ENCODE peak calls at places on chromosomes 5 and 9, in five cellular contexts. W is psoas muscle; S is CD8-positive, alpha-beta memory T cell; T is uterus; C is kidney. N is an unnamed sample. For H3K4me1, the result is how much of the 10 kb centered on the place peaks cover.

GRCh38 chr9:104903609-104904008 is 24.3 kb downstream of the ABCA1 start:
- DNase-seq in T (no peak), C (no peak), S (no peak), W (no peak), N (no peak)

GRCh38 chr5:116576043-116576713 is 1.6 kb upstream of the SEMA6A start:
- DNase-seq in W (peak), T (peak), S (no peak), C (peak), N (peak)

GRCh38 chr5:84016090-84016489 is 295.4 kb upstream of the HAPLN1 start:
- DNase-seq in S (no peak), C (no peak), W (no peak), T (no peak), N (no peak)

GRCh38 chr5:148849461-148849860 is 23.1 kb downstream of the ADRB2 start:
- DNase-seq in S (no peak), W (no peak), C (no peak), T (no peak), N (no peak)

GRCh38 chr5:111551569-111552275 is 39.4 kb upstream of the STARD4 start:
- DNase-seq in T (no peak), W (no peak), S (no peak), C (no peak), N (no peak)

GRCh38 chr9:13354733-13355132 is 75.2 kb upstream of the MPDZ start:
- DNase-seq in W (no peak), S (no peak), C (no peak), T (no peak), N (no peak)

GRCh38 chr9:438066-438465 is 223.4 kb downstream of the DOCK8 start:
- DNase-seq in S (no peak), C (no peak), T (no peak), W (no peak), N (no peak)

GRCh38 chr9:36762958-36763357 is 190.3 kb downstream of the MELK start:
- DNase-seq in S (no peak), T (no peak), W (no peak), C (no peak), N (no peak)

GRCh38 chr5:110625376-110625999 is 101.0 kb downstream of the TMEM232 start:
- DNase-seq in S (peak), C (no peak), W (no peak), T (no peak), N (no peak)

GRCh38 chr9:116250881-116251280 is 97.3 kb downstream of the PAPPA start:
- DNase-seq in C (no peak), W (no peak), T (no peak), S (no peak), N (no peak)

GRCh38 chr5:169149317-169149716 is 151.6 kb downstream of the SLIT3 start:
- DNase-seq in W (no peak), S (no peak), T (no peak), C (no peak), N (no peak)

GRCh38 chr5:82849885-82850284 is 227.3 kb downstream of the TMEM167A start:
- DNase-seq in S (no peak), T (no peak), C (no peak), W (no peak), N (no peak)

GRCh38 chr5:65774346-65774745 is 52.3 kb downstream of the NLN start:
- DNase-seq in C (no peak), W (no peak), S (no peak), T (no peak), N (no peak)

GRCh38 chr9:27473135-27473534 is 51.0 kb upstream of the IFNK start:
- DNase-seq in W (peak), C (peak), S (no peak), T (peak), N (no peak)

GRCh38 chr5:65094279-65094678 is 325.5 kb downstream of the CWC27 start:
- DNase-seq in W (no peak), T (no peak), C (no peak), S (no peak), N (no peak)

GRCh38 chr9:21747171-21747570 is 55.3 kb upstream of the MTAP start:
- DNase-seq in C (no peak), S (no peak), T (no peak), W (no peak), N (no peak)

GRCh38 chr5:96090205-96090604 is 128.6 kb upstream of the ELL2 start:
- DNase-seq in T (no peak), W (no peak), C (no peak), S (no peak), N (no peak)

GRCh38 chr9:93681316-93682154 is 105.2 kb downstream of the PHF2 start:
- DNase-seq in T (peak), S (no peak), C (peak), W (peak), N (peak)

GRCh38 chr9:120873512-120873911 is 3.5 kb downstream of the PHF19 start:
- DNase-seq in S (no peak), C (peak), W (no peak), T (no peak), N (no peak)

GRCh38 chr5:135944967-135945560 is 9.7 kb downstream of the LECT2 start:
- DNase-seq in S (no peak), C (no peak), T (peak), W (no peak), N (peak)

GRCh38 chr9:104279535-104280215 is 185.6 kb downstream of the SMC2 start:
- DNase-seq in S (no peak), W (no peak), T (no peak), C (no peak), N (no peak)

GRCh38 chr5:141604318-141604717 is 14.5 kb downstream of the DIAPH1 start:
- DNase-seq in W (peak), S (peak), C (no peak), T (peak), N (peak)

GRCh38 chr5:133409210-133409674 is 203.1 kb downstream of the FSTL4 start:
- DNase-seq in C (no peak), T (no peak), W (no peak), S (no peak), N (no peak)

GRCh38 chr9:114051281-114051680 is 26.8 kb downstream of the AMBP start:
- DNase-seq in S (no peak), W (no peak), T (peak), C (no peak), N (no peak)

GRCh38 chr5:130652178-130652577 is 512.9 kb downstream of the HINT1 start:
- DNase-seq in C (no peak), W (no peak), S (no peak), T (no peak), N (no peak)

GRCh38 chr5:169637085-169637855 is at the start of gene DOCK2:
- DNase-seq in W (peak), T (no peak), S (peak), C (peak), N (peak)

GRCh38 chr9:99845063-99845462 is 23.4 kb downstream of the NR4A3 start:
- DNase-seq in C (no peak), W (no peak), T (no peak), S (no peak), N (no peak)

GRCh38 chr5:69509212-69509611 is 16.6 kb downstream of the OCLN start:
- DNase-seq in T (no peak), S (no peak), W (no peak), C (no peak), N (no peak)

GRCh38 chr5:56760723-56761122 is 54.6 kb upstream of the MAP3K1 start:
- DNase-seq in C (no peak), S (no peak), T (no peak), W (no peak), N (no peak)

GRCh38 chr5:56759521-56759920 is 55.8 kb upstream of the MAP3K1 start:
- DNase-seq in W (no peak), S (no peak), T (no peak), C (no peak), N (peak)

GRCh38 chr5:56763711-56764466 is 51.5 kb upstream of the MAP3K1 start:
- DNase-seq in C (peak), T (no peak), W (no peak), S (no peak), N (no peak)

GRCh38 chr5:56763182-56763581 is 52.2 kb upstream of the MAP3K1 start:
- DNase-seq in T (no peak), W (no peak), C (no peak), S (no peak), N (no peak)

GRCh38 chr5:56761486-56761885 is 53.9 kb upstream of the MAP3K1 start:
- DNase-seq in T (no peak), C (no peak), S (no peak), W (no peak), N (no peak)
- H3K27ac ChIP-seq in T (no peak), C (no peak), S (no peak), W (no peak), N (no peak)

GRCh38 chr5:27911216-27911615 is 872.8 kb upstream of the CDH9 start:
- DNase-seq in T (no peak), W (no peak), S (no peak), C (no peak), N (no peak)
- H3K4me1 ChIP-seq in T (under half), W (under half), S (under half), C (under half), N (under half)

DNA sequence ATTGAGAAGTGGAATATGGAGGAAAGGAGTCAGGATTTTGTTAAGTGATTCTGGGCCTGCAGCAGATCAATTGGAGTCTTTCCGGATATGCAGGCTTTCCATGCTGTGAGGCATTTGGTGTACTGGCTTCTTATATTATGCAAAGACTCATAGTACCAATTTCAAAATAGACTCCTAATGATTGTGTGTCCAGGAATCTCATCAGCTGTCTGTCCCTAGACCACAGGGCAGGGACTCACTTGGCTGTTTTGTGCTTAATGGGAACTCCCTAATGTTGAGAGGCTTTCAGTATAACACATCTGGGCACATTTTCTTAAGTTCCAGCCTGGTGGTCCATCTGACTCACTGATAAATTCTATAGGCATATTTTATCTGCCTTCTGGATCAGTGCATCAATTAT is 180.1 kb upstream of the KLF9 start:
- DNase-seq in S (no peak), W (no peak), C (no peak), T (no peak), N (no peak)
- H3K27ac ChIP-seq in S (no peak), W (no peak), C (no peak), T (peak), N (peak)

GRCh38 chr5:10471672-10472071 is 30.0 kb downstream of the ROPN1L start:
- DNase-seq in W (no peak), T (no peak), S (no peak), C (no peak), N (no peak)
- H3K4me1 ChIP-seq in W (under half), T (under half), S (under half), C (under half), N (under half)

GRCh38 chr9:123380852-123381705 is 25.1 kb downstream of the CRB2 start:
- DNase-seq in C (no peak), S (no peak), W (no peak), T (no peak), N (no peak)

GRCh38 chr9:123387686-123388085 is 31.7 kb downstream of the CRB2 start:
- DNase-seq in C (no peak), T (no peak), S (no peak), W (no peak), N (no peak)

GRCh38 chr9:123382659-123383511 is 26.9 kb downstream of the CRB2 start:
- DNase-seq in W (no peak), S (no peak), C (no peak), T (no peak), N (no peak)

GRCh38 chr9:123378956-123379660 is 23.1 kb downstream of the CRB2 start:
- DNase-seq in S (no peak), W (no peak), T (no peak), C (no peak), N (no peak)

DNA sequence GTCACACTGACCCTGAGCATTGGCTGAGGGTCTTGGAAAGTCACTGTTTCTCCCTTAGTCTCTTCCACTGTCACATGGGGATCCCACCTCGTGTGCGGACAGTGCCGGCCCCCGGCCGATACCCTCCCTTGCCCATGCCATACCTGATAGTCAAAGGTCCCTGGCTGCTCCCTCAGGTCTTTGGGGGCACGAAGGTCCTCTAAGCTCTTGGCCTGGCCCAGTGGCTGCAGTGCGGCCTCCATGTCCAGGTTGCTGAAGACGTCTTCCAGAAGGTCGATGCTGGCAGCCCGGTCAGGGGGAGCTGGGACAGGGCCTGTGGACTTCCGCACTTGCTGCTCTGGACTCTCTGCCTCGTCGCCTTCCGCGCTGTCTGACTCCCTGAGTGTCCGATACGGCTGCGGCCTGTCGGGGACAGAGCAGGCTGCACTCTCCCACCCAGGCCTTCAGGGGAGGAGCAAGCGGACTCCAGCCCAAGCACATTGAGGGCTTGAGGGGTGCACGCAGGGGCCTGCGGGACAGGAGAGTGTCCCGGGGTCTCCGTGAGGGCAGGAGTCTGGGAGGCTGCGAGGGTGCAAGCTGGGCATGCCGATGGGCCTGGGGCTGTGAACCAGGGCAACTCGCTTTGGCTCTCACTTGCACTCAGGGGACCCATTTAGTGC is 27.6 kb downstream of the CRB2 start:
- DNase-seq in C (no peak), S (no peak), T (no peak), W (no peak), N (no peak)
- H3K27ac ChIP-seq in C (no peak), S (no peak), T (no peak), W (no peak), N (no peak)

DNA sequence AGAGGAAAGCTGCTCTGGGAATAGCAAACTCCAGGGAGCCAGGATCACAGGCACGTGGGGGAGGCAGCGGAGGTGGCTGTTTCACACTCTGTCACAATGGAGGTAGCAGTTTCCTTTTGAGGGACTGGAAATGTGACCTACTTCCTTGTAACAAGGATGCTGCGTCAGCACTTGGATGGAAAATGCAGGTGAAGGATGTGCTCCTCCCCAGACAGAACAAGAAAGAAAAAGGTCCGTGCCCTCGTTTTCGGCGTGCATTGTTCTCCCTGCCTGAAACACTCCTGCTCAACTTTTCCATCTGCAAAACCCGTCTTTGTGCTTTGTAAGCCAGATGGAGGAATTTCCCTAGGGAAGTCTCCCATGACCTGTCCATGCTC is 55.1 kb upstream of the SH3PXD2B start:
- DNase-seq in T (peak), W (no peak), C (no peak), S (no peak), N (no peak)
- H3K4me1 ChIP-seq in T (under half), W (under half), C (under half), S (under half), N (under half)

GRCh38 chr5:24906689-24907088 is 261.9 kb upstream of the CDH10 start:
- DNase-seq in W (no peak), T (no peak), S (no peak), C (no peak), N (no peak)

GRCh38 chr5:24905123-24905522 is 260.3 kb upstream of the CDH10 start:
- DNase-seq in S (no peak), W (no peak), T (no peak), C (no peak), N (no peak)

DNA sequence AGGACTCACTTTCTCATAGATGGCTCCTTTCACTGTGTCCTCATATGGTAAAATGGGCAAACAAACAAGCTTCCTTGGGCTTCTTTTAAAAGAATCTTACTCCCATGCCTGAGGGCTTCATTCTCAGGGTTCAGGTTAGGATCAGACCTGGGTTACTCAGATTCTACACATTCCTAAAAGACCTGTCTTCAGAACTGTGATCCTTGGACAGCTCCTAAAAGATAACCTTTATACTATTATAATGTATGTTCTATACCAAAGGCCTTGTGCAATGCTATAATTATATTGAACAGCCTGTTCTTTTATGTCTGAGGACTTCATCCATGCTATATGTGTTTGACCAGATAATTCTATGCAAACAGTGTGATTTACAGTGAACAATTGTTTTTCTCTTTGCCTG is 264.4 kb upstream of the CDH10 start:
- DNase-seq in C (no peak), T (no peak), W (no peak), S (no peak), N (no peak)
- H3K27ac ChIP-seq in C (no peak), T (no peak), W (no peak), S (no peak), N (no peak)